ENCODE peak calls at places on chromosomes 6 and 20, in eight cellular contexts. W, V, L, F, M, R, X and Q are unnamed samples. For H3K4me1, the result is how much of the 10 kb centered on the place peaks cover.

GRCh38 chr6:25934735-25935313 is 4.3 kb upstream of the SLC17A2 start:
- ATAC-seq in R (no peak), L (no peak), W (no peak), V (no peak), X (no peak), M (no peak), F (no peak), Q (no peak)

GRCh38 chr20:47620808-47621805 is 119.4 kb downstream of the NCOA3 start:
- ATAC-seq in R (no peak), M (no peak), F (peak), V (no peak), W (no peak), X (peak), L (peak), Q (no peak)

GRCh38 chr6:166206510-166207389 is 39.1 kb upstream of the TBXT start:
- ATAC-seq in X (no peak), R (no peak), F (peak), L (no peak), V (no peak), M (no peak), W (no peak), Q (no peak)

GRCh38 chr6:158991017-158991723 is 8.8 kb downstream of the RSPH3 start:
- ATAC-seq in V (peak), W (peak), L (peak), R (no peak), F (no peak), M (no peak), X (peak), Q (no peak)

GRCh38 chr6:137202078-137202477 is 17.1 kb downstream of the IFNGR1 start:
- ATAC-seq in R (no peak), X (peak), W (peak), M (peak), L (peak), F (peak), V (no peak), Q (no peak)

GRCh38 chr6:159736908-159737307 is 9.6 kb downstream of the WTAP start:
- ATAC-seq in F (no peak), M (no peak), X (no peak), W (no peak), R (no peak), L (no peak), V (no peak), Q (no peak)

GRCh38 chr6:167103041-167103816 is 19.7 kb upstream of the CCR6 start:
- ATAC-seq in M (no peak), F (no peak), W (no peak), L (peak), V (no peak), R (no peak), X (peak), Q (no peak)

GRCh38 chr6:45665859-45666258 is 288.1 kb upstream of the SUPT3H start:
- ATAC-seq in V (no peak), L (no peak), X (no peak), F (no peak), M (no peak), W (no peak), R (no peak), Q (no peak)

GRCh38 chr6:149897015-149897697 is 757 bp downstream of the RAET1E start:
- ATAC-seq in R (peak), F (no peak), W (no peak), V (peak), M (peak), L (no peak), X (peak), Q (peak)

GRCh38 chr6:160386869-160387518 is 38.8 kb downstream of the SLC22A3 start:
- ATAC-seq in L (no peak), M (no peak), V (peak), F (no peak), W (no peak), R (peak), X (peak), Q (peak)

GRCh38 chr6:137602871-137603270 is 108.7 kb upstream of the OLIG3 start:
- ATAC-seq in F (no peak), W (no peak), M (no peak), X (no peak), L (no peak), R (no peak), V (no peak), Q (no peak)

GRCh38 chr20:57092112-57092899 is 174.1 kb downstream of the BMP7 start:
- ATAC-seq in X (peak), L (peak), V (peak), F (peak), M (peak), R (peak), W (peak), Q (peak)

GRCh38 chr6:168906251-168906845 is 347.3 kb downstream of the THBS2 start:
- ATAC-seq in W (no peak), V (no peak), F (no peak), L (no peak), X (no peak), R (no peak), M (peak), Q (no peak)

GRCh38 chr6:7148100-7148822 is 40.5 kb downstream of the RREB1 start:
- ATAC-seq in M (no peak), R (no peak), F (no peak), V (no peak), L (no peak), W (no peak), X (no peak), Q (no peak)

GRCh38 chr20:47681977-47682812 is 103.1 kb downstream of the SULF2 start:
- ATAC-seq in R (peak), X (peak), M (no peak), F (peak), V (no peak), W (no peak), L (no peak), Q (peak)

GRCh38 chr6:7138921-7139358 is 31.2 kb downstream of the RREB1 start:
- ATAC-seq in M (peak), V (no peak), L (peak), R (peak), X (peak), F (no peak), W (peak), Q (no peak)

GRCh38 chr20:32585519-32586127 is 490 bp upstream of the NOL4L start:
- ATAC-seq in R (no peak), L (peak), M (peak), F (no peak), W (peak), X (no peak), V (no peak), Q (no peak)

GRCh38 chr6:149132336-149132735 is 185.2 kb upstream of the TAB2 start:
- ATAC-seq in X (no peak), V (no peak), F (peak), R (no peak), W (no peak), L (peak), M (no peak), Q (no peak)

GRCh38 chr6:56730663-56731529 is 88.2 kb upstream of the DST start:
- ATAC-seq in W (no peak), R (no peak), F (no peak), L (peak), X (no peak), V (peak), M (peak), Q (no peak)

GRCh38 chr20:6311841-6312655 is 189.2 kb upstream of the FERMT1 start:
- ATAC-seq in R (peak), V (no peak), L (no peak), W (no peak), X (no peak), F (no peak), M (no peak), Q (no peak)

GRCh38 chr6:165899592-165899991 is 236.6 kb upstream of the PDE10A start:
- ATAC-seq in M (no peak), R (no peak), L (no peak), W (no peak), X (no peak), V (no peak), F (no peak), Q (no peak)

GRCh38 chr6:137811121-137811911 is 55.7 kb upstream of the TNFAIP3 start:
- ATAC-seq in W (no peak), L (peak), R (peak), M (peak), X (peak), F (peak), V (peak), Q (peak)

GRCh38 chr6:33994198-33995045 is 151.5 kb downstream of the GRM4 start:
- ATAC-seq in L (no peak), V (no peak), R (no peak), X (no peak), F (no peak), M (no peak), W (no peak), Q (no peak)

GRCh38 chr6:160139420-160139851 is 17.8 kb downstream of the SLC22A1 start:
- ATAC-seq in L (no peak), X (no peak), V (no peak), M (no peak), W (no peak), F (peak), R (no peak), Q (no peak)

GRCh38 chr6:36075656-36076055 is 48.0 kb downstream of the MAPK14 start:
- ATAC-seq in L (peak), M (no peak), W (peak), R (no peak), V (peak), F (peak), X (peak), Q (no peak)

GRCh38 chr6:36510365-36510764 is 36.9 kb downstream of the STK38 start:
- ATAC-seq in W (no peak), V (peak), F (no peak), X (no peak), M (no peak), R (no peak), L (no peak), Q (no peak)

GRCh38 chr6:147384029-147384428 is 124.5 kb upstream of the SAMD5 start:
- ATAC-seq in F (no peak), L (peak), V (no peak), W (no peak), R (no peak), M (no peak), X (no peak), Q (no peak)

GRCh38 chr6:15569035-15569995 is 93.5 kb downstream of the DTNBP1 start:
- ATAC-seq in W (peak), F (peak), M (no peak), L (no peak), R (no peak), X (no peak), V (no peak), Q (no peak)

GRCh38 chr6:69732640-69733039 is 64.2 kb downstream of the LMBRD1 start:
- ATAC-seq in M (no peak), R (no peak), L (peak), F (peak), W (no peak), V (no peak), X (no peak), Q (no peak)

GRCh38 chr6:158703121-158703839 is 53.4 kb downstream of the SYTL3 start:
- ATAC-seq in L (no peak), M (no peak), X (no peak), F (no peak), R (no peak), W (no peak), V (no peak), Q (no peak)

GRCh38 chr6:87682310-87682709 is 19.7 kb downstream of the AKIRIN2 start:
- ATAC-seq in R (no peak), M (no peak), L (peak), X (no peak), F (no peak), V (no peak), W (no peak), Q (no peak)

GRCh38 chr6:99614430-99615161 is 8.0 kb downstream of the PRDM13 start:
- ATAC-seq in F (peak), R (peak), W (peak), L (peak), X (peak), V (no peak), M (peak), Q (no peak)

GRCh38 chr6:99613705-99614429 is 7.2 kb downstream of the PRDM13 start:
- ATAC-seq in V (no peak), M (no peak), R (no peak), W (peak), X (peak), F (no peak), L (peak), Q (peak)

GRCh38 chr6:99611148-99611547 is 4.5 kb downstream of the PRDM13 start:
- ATAC-seq in V (no peak), R (no peak), X (no peak), F (peak), L (peak), W (no peak), M (no peak), Q (no peak)

GRCh38 chr6:99613398-99613704 is 6.7 kb downstream of the PRDM13 start:
- ATAC-seq in R (no peak), M (no peak), V (no peak), W (peak), L (peak), X (no peak), F (no peak), Q (peak)

GRCh38 chr6:99612551-99613397 is 6.1 kb downstream of the PRDM13 start:
- ATAC-seq in L (no peak), R (no peak), F (no peak), M (no peak), V (no peak), X (no peak), W (peak), Q (no peak)
- H3K4me3 ChIP-seq in L (peak), R (peak), F (no peak), M (no peak), V (no peak), X (no peak), W (peak), Q (peak)

GRCh38 chr20:36775196-36775595 is 1.6 kb upstream of the DSN1 start:
- ATAC-seq in V (no peak), L (no peak), X (no peak), M (no peak), W (no peak), R (no peak), F (no peak), Q (no peak)
- TF ChIP-seq POLR2AphosphoS5 in V (no peak), L (no peak), X (no peak), M (no peak), W (no peak), R (no peak), F (no peak), Q (no peak)

DNA sequence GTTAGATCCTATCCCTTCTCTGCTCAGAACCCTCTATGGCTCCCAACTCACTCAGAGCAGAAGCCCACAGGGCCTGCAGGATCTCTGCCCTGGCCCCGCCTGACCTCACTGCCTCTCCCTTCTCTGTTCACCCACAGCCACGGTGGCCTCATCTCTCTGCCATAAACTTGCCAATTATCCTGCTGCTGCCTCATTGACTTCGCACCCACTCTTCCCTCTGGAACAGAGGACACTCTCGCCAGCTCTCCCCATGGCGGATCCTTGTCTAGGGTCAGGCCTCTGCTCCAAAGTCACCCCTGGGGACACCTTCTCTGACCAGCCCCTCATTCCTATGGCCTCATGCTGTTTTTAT is 86.4 kb downstream of the CEBPB start:
- ATAC-seq in V (no peak), M (no peak), F (no peak), X (no peak), R (no peak), L (no peak), W (no peak), Q (no peak)
- H3K4me1 ChIP-seq in V (under half), M (under half), F (under half), X (half or more), R (half or more), L (under half), W (under half), Q (under half)

GRCh38 chr20:58670659-58671058 is 19.6 kb downstream of the STX16 start:
- ATAC-seq in L (no peak), F (no peak), R (no peak), W (peak), M (no peak), X (no peak), V (no peak), Q (no peak)
- H3K4me3 ChIP-seq in L (no peak), F (no peak), R (no peak), W (peak), M (no peak), X (no peak), V (no peak), Q (no peak)